ENCODE peak calls at places on chromosomes 6 and 20, in six cellular contexts. One of them, this sample, is unnamed.

GRCh38 chr6:14001329-14002012 is 76.7 kb downstream of the RNF182 start:
- DNase-seq in DND-41: no peak
- DNase-seq in left ventricle myocardium inferior: no peak
- DNase-seq in MM.1S: no peak
- DNase-seq in ovary: no peak
- DNase-seq in prostate gland: no peak
- DNase-seq in this sample: peak

GRCh38 chr20:29689411-29690225 is 1567.8 kb upstream of the DEFB115 start:
- DNase-seq in DND-41: peak
- DNase-seq in left ventricle myocardium inferior: peak
- DNase-seq in MM.1S: no peak
- DNase-seq in ovary: no peak
- DNase-seq in prostate gland: no peak
- DNase-seq in this sample: no peak

GRCh38 chr6:14046476-14047068 is 71.0 kb upstream of the CD83 start:
- DNase-seq in DND-41: peak
- DNase-seq in left ventricle myocardium inferior: no peak
- DNase-seq in MM.1S: peak
- DNase-seq in ovary: no peak
- DNase-seq in prostate gland: peak
- DNase-seq in this sample: peak

GRCh38 chr6:138815797-138816528 is 20.1 kb downstream of the ECT2L start:
- DNase-seq in DND-41: no peak
- DNase-seq in left ventricle myocardium inferior: no peak
- DNase-seq in MM.1S: peak
- DNase-seq in ovary: no peak
- DNase-seq in prostate gland: peak
- DNase-seq in this sample: peak

GRCh38 chr6:9933674-9934073 is 481.2 kb downstream of the TFAP2A start:
- DNase-seq in DND-41: no peak
- DNase-seq in left ventricle myocardium inferior: no peak
- DNase-seq in MM.1S: no peak
- DNase-seq in ovary: no peak
- DNase-seq in prostate gland: no peak
- DNase-seq in this sample: no peak

GRCh38 chr6:149699150-149699549 is 18.8 kb downstream of the LATS1 start:
- DNase-seq in DND-41: no peak
- DNase-seq in left ventricle myocardium inferior: no peak
- DNase-seq in MM.1S: no peak
- DNase-seq in ovary: no peak
- DNase-seq in prostate gland: no peak
- DNase-seq in this sample: no peak

GRCh38 chr6:133289733-133290306 is 48.7 kb downstream of the EYA4 start:
- DNase-seq in DND-41: no peak
- DNase-seq in left ventricle myocardium inferior: no peak
- DNase-seq in MM.1S: no peak
- DNase-seq in ovary: no peak
- DNase-seq in prostate gland: no peak
- DNase-seq in this sample: no peak

GRCh38 chr6:16639689-16640480 is 121.4 kb downstream of the ATXN1 start:
- DNase-seq in DND-41: no peak
- DNase-seq in left ventricle myocardium inferior: no peak
- DNase-seq in MM.1S: no peak
- DNase-seq in ovary: no peak
- DNase-seq in prostate gland: no peak
- DNase-seq in this sample: no peak

GRCh38 chr6:130969807-130970491 is 93.1 kb downstream of the EPB41L2 start:
- DNase-seq in DND-41: no peak
- DNase-seq in left ventricle myocardium inferior: peak
- DNase-seq in MM.1S: no peak
- DNase-seq in ovary: peak
- DNase-seq in prostate gland: no peak
- DNase-seq in this sample: no peak

GRCh38 chr6:84553527-84553926 is 210.9 kb downstream of the TBX18 start:
- DNase-seq in DND-41: no peak
- DNase-seq in left ventricle myocardium inferior: no peak
- DNase-seq in MM.1S: no peak
- DNase-seq in ovary: no peak
- DNase-seq in prostate gland: no peak
- DNase-seq in this sample: no peak

GRCh38 chr6:84556541-84557335 is 207.7 kb downstream of the TBX18 start:
- DNase-seq in DND-41: no peak
- DNase-seq in left ventricle myocardium inferior: no peak
- DNase-seq in MM.1S: no peak
- DNase-seq in ovary: no peak
- DNase-seq in prostate gland: no peak
- DNase-seq in this sample: no peak

GRCh38 chr6:84554069-84554468 is 210.3 kb downstream of the TBX18 start:
- DNase-seq in DND-41: no peak
- DNase-seq in left ventricle myocardium inferior: no peak
- DNase-seq in MM.1S: no peak
- DNase-seq in ovary: no peak
- DNase-seq in prostate gland: no peak
- DNase-seq in this sample: no peak

GRCh38 chr6:84551797-84552196 is 212.6 kb downstream of the TBX18 start:
- DNase-seq in DND-41: no peak
- DNase-seq in left ventricle myocardium inferior: no peak
- DNase-seq in MM.1S: no peak
- DNase-seq in ovary: no peak
- DNase-seq in prostate gland: no peak
- DNase-seq in this sample: no peak

DNA sequence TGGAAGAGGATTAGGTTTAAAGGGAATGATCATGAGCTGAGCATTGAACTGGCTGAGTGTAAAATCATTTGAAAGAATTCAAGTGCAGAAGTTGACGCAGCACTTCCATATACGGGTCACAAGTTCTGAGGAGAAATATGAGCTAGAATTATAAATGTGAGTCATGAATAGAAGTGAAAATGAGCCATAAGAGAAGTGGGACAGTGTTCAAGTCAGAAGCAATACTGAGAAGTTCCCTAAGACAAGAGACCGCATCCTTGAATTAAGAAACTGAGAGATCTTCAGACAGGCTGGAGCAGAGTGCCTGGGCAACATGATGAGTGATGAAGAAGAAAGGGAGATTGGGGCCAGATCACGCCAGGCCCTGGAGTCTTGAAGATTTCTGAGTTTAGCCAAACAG is 209.7 kb downstream of the TBX18 start:
- DNase-seq in DND-41: no peak
- DNase-seq in left ventricle myocardium inferior: no peak
- DNase-seq in MM.1S: no peak
- DNase-seq in ovary: no peak
- DNase-seq in prostate gland: no peak
- DNase-seq in this sample: no peak
- H3K27ac ChIP-seq in DND-41: no peak
- H3K27ac ChIP-seq in left ventricle myocardium inferior: no peak
- H3K27ac ChIP-seq in MM.1S: no peak
- H3K27ac ChIP-seq in ovary: no peak
- H3K27ac ChIP-seq in prostate gland: no peak
- H3K27ac ChIP-seq in this sample: no peak

GRCh38 chr20:50672400-50673145 is 18.8 kb downstream of the RIPOR3 start:
- DNase-seq in DND-41: no peak
- DNase-seq in left ventricle myocardium inferior: no peak
- DNase-seq in MM.1S: no peak
- DNase-seq in ovary: no peak
- DNase-seq in prostate gland: no peak
- DNase-seq in this sample: no peak
- TF ChIP-seq CTCF in DND-41: no peak
- TF ChIP-seq CTCF in left ventricle myocardium inferior: no peak
- TF ChIP-seq CTCF in MM.1S: no peak
- TF ChIP-seq CTCF in ovary: no peak
- TF ChIP-seq CTCF in prostate gland: no peak
- TF ChIP-seq CTCF in this sample: no peak

GRCh38 chr6:41779793-41780622 is at the start of gene FRS3:
- DNase-seq in DND-41: peak
- DNase-seq in left ventricle myocardium inferior: peak
- DNase-seq in MM.1S: peak
- DNase-seq in ovary: peak
- DNase-seq in prostate gland: peak
- DNase-seq in this sample: peak
- H3K27ac ChIP-seq in DND-41: peak
- H3K27ac ChIP-seq in left ventricle myocardium inferior: peak
- H3K27ac ChIP-seq in MM.1S: no peak
- H3K27ac ChIP-seq in ovary: peak
- H3K27ac ChIP-seq in prostate gland: peak
- H3K27ac ChIP-seq in this sample: peak

DNA sequence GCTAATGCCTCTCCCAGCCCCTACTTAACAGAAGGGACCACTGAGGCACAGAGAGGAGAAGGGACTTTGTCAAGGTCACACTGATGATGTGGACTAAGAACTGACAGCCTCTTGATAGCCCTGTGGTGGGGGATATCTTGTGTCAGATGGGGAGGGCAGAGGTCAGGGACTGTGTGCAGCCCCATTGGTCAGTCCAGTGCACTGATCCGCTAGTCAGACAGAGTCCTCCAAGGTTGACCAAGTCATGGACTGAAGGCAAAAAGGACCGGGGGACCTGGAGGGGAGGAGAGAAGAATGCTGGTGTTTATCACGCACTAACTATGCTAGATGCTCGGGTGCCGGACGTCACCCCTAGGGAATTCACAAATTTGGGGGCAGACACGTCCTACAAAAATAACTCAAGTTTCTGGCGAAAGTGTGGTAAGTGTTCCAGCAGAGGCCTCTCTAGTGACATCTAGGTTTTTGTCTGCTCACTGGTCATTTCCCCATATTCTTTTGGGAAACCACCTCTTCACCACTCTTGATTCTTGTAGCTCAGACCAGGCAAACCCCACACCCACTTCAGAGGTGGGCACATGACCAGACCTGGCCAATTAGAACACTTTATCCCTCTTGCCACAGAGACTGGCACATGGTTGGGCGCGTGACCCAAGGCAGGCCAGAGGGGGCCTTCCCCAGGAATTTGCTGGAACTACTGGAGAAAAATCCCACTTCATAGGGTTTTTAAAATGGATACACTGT is 21.0 kb downstream of the TCF15 start:
- DNase-seq in DND-41: no peak
- DNase-seq in left ventricle myocardium inferior: no peak
- DNase-seq in MM.1S: no peak
- DNase-seq in ovary: no peak
- DNase-seq in prostate gland: no peak
- DNase-seq in this sample: no peak
- TF ChIP-seq CTCF in DND-41: no peak
- TF ChIP-seq CTCF in left ventricle myocardium inferior: no peak
- TF ChIP-seq CTCF in MM.1S: no peak
- TF ChIP-seq CTCF in ovary: no peak
- TF ChIP-seq CTCF in prostate gland: no peak
- TF ChIP-seq CTCF in this sample: no peak

DNA sequence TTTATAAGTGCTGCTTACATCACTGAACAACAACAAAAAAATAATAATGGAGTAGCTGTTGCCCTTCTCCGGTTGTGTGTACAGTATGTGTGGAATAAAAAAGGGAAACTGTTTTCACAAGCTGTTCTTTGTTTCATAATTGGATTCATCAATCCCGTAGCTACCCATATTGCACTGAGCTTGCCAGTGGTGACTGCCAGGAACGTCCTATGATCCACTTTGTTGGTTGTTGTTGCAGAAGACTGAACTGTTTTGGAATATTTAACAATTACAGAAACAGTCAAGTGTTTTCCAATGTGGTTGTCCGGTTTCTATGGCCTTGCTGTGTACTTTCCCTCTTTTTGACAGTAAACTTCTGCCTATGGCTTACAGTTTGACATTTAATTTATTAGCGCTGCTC is 141.3 kb downstream of the DTNBP1 start:
- DNase-seq in DND-41: no peak
- DNase-seq in left ventricle myocardium inferior: no peak
- DNase-seq in MM.1S: no peak
- DNase-seq in ovary: peak
- DNase-seq in prostate gland: no peak
- DNase-seq in this sample: no peak
- H3K27ac ChIP-seq in DND-41: no peak
- H3K27ac ChIP-seq in left ventricle myocardium inferior: peak
- H3K27ac ChIP-seq in MM.1S: no peak
- H3K27ac ChIP-seq in ovary: no peak
- H3K27ac ChIP-seq in prostate gland: no peak
- H3K27ac ChIP-seq in this sample: no peak